ENCODE peak calls at places on chromosomes 4 and X, in seven cellular contexts. One of them, this sample, is unnamed.

GRCh38 chrX:26783512-26784225 is 567.7 kb downstream of the MAGEB5 start:
- DNase-seq in H9: peak
- DNase-seq in IMR-90: peak
- DNase-seq in mesendoderm: peak
- DNase-seq in mesenchymal stem cell: peak
- DNase-seq in neuronal stem cell: peak
- DNase-seq in trophoblast cell: no peak
- DNase-seq in this sample: peak

GRCh38 chrX:108704839-108705238 is 31.5 kb downstream of the IRS4 start:
- DNase-seq in H9: no peak
- DNase-seq in IMR-90: no peak
- DNase-seq in mesendoderm: no peak
- DNase-seq in mesenchymal stem cell: no peak
- DNase-seq in neuronal stem cell: no peak
- DNase-seq in trophoblast cell: no peak
- DNase-seq in this sample: no peak

GRCh38 chrX:146109362-146109761 is 291.7 kb downstream of the SLITRK2 start:
- DNase-seq in H9: no peak
- DNase-seq in IMR-90: no peak
- DNase-seq in mesendoderm: no peak
- DNase-seq in mesenchymal stem cell: no peak
- DNase-seq in neuronal stem cell: no peak
- DNase-seq in trophoblast cell: no peak
- DNase-seq in this sample: no peak

GRCh38 chr4:82780398-82781231 is 18.0 kb downstream of the SCD5 start:
- DNase-seq in H9: peak
- DNase-seq in IMR-90: peak
- DNase-seq in mesendoderm: no peak
- DNase-seq in mesenchymal stem cell: peak
- DNase-seq in neuronal stem cell: no peak
- DNase-seq in trophoblast cell: no peak
- DNase-seq in this sample: no peak

GRCh38 chr4:170134821-170135220 is 45.1 kb upstream of the AADAT start:
- DNase-seq in H9: no peak
- DNase-seq in IMR-90: no peak
- DNase-seq in mesendoderm: no peak
- DNase-seq in mesenchymal stem cell: no peak
- DNase-seq in neuronal stem cell: no peak
- DNase-seq in trophoblast cell: no peak
- DNase-seq in this sample: no peak

GRCh38 chr4:929096-929765 is 2.9 kb downstream of the GAK start:
- DNase-seq in H9: no peak
- DNase-seq in IMR-90: no peak
- DNase-seq in mesendoderm: no peak
- DNase-seq in mesenchymal stem cell: no peak
- DNase-seq in neuronal stem cell: no peak
- DNase-seq in trophoblast cell: no peak
- DNase-seq in this sample: no peak

GRCh38 chrX:13428055-13428786 is 108.4 kb upstream of the ATXN3L start:
- DNase-seq in H9: peak
- DNase-seq in IMR-90: peak
- DNase-seq in mesendoderm: peak
- DNase-seq in mesenchymal stem cell: peak
- DNase-seq in neuronal stem cell: no peak
- DNase-seq in trophoblast cell: no peak
- DNase-seq in this sample: no peak

GRCh38 chr4:131370846-131371245 is 1778.2 kb upstream of the PCDH10 start:
- DNase-seq in H9: no peak
- DNase-seq in IMR-90: no peak
- DNase-seq in mesendoderm: no peak
- DNase-seq in mesenchymal stem cell: no peak
- DNase-seq in neuronal stem cell: no peak
- DNase-seq in trophoblast cell: no peak
- DNase-seq in this sample: no peak

GRCh38 chrX:137194164-137194563 is 160.4 kb upstream of the GPR101 start:
- DNase-seq in H9: peak
- DNase-seq in IMR-90: peak
- DNase-seq in mesendoderm: peak
- DNase-seq in mesenchymal stem cell: no peak
- DNase-seq in neuronal stem cell: peak
- DNase-seq in trophoblast cell: peak
- DNase-seq in this sample: peak

GRCh38 chr4:6742989-6743388 is 27.0 kb downstream of the BLOC1S4 start:
- DNase-seq in H9: no peak
- DNase-seq in IMR-90: no peak
- DNase-seq in mesendoderm: no peak
- DNase-seq in mesenchymal stem cell: no peak
- DNase-seq in neuronal stem cell: no peak
- DNase-seq in trophoblast cell: no peak
- DNase-seq in this sample: no peak

GRCh38 chrX:138775501-138775900 is 64.0 kb upstream of the FGF13 start:
- DNase-seq in H9: no peak
- DNase-seq in IMR-90: peak
- DNase-seq in mesendoderm: peak
- DNase-seq in mesenchymal stem cell: peak
- DNase-seq in neuronal stem cell: no peak
- DNase-seq in trophoblast cell: no peak
- DNase-seq in this sample: no peak

GRCh38 chr4:177214935-177215334 is 94.7 kb upstream of the NEIL3 start:
- DNase-seq in H9: no peak
- DNase-seq in IMR-90: peak
- DNase-seq in mesendoderm: no peak
- DNase-seq in mesenchymal stem cell: no peak
- DNase-seq in neuronal stem cell: no peak
- DNase-seq in trophoblast cell: no peak
- DNase-seq in this sample: no peak

GRCh38 chr4:189660737-189661330 is 279.8 kb upstream of the FRG1 start:
- DNase-seq in H9: no peak
- DNase-seq in IMR-90: no peak
- DNase-seq in mesendoderm: no peak
- DNase-seq in mesenchymal stem cell: peak
- DNase-seq in neuronal stem cell: no peak
- DNase-seq in trophoblast cell: no peak
- DNase-seq in this sample: no peak

GRCh38 chr4:60562353-60562752 is 637.8 kb upstream of the ADGRL3 start:
- DNase-seq in H9: no peak
- DNase-seq in IMR-90: no peak
- DNase-seq in mesendoderm: peak
- DNase-seq in mesenchymal stem cell: no peak
- DNase-seq in neuronal stem cell: no peak
- DNase-seq in trophoblast cell: no peak
- DNase-seq in this sample: no peak

GRCh38 chr4:7032591-7032990 is 10.6 kb upstream of the TADA2B start:
- DNase-seq in H9: no peak
- DNase-seq in IMR-90: no peak
- DNase-seq in mesendoderm: no peak
- DNase-seq in mesenchymal stem cell: peak
- DNase-seq in neuronal stem cell: no peak
- DNase-seq in trophoblast cell: no peak
- DNase-seq in this sample: no peak

GRCh38 chr4:119526786-119527550 is 101.6 kb downstream of the PDE5A start:
- DNase-seq in H9: no peak
- DNase-seq in IMR-90: peak
- DNase-seq in mesendoderm: no peak
- DNase-seq in mesenchymal stem cell: peak
- DNase-seq in neuronal stem cell: no peak
- DNase-seq in trophoblast cell: no peak
- DNase-seq in this sample: no peak

GRCh38 chr4:147335183-147335582 is 145.7 kb upstream of the EDNRA start:
- DNase-seq in H9: no peak
- DNase-seq in IMR-90: no peak
- DNase-seq in mesendoderm: no peak
- DNase-seq in mesenchymal stem cell: no peak
- DNase-seq in neuronal stem cell: no peak
- DNase-seq in trophoblast cell: no peak
- DNase-seq in this sample: no peak

GRCh38 chrX:111854778-111855490 is 21.0 kb upstream of the TRPC5OS start:
- DNase-seq in H9: peak
- DNase-seq in IMR-90: peak
- DNase-seq in mesendoderm: peak
- DNase-seq in mesenchymal stem cell: peak
- DNase-seq in neuronal stem cell: no peak
- DNase-seq in trophoblast cell: no peak
- DNase-seq in this sample: no peak

GRCh38 chr4:155639674-155640529 is 26.7 kb upstream of the GUCY1A1 start:
- DNase-seq in H9: no peak
- DNase-seq in IMR-90: no peak
- DNase-seq in mesendoderm: no peak
- DNase-seq in mesenchymal stem cell: peak
- DNase-seq in neuronal stem cell: no peak
- DNase-seq in trophoblast cell: no peak
- DNase-seq in this sample: no peak

GRCh38 chr4:97987019-97987648 is 156.1 kb downstream of the STPG2 start:
- DNase-seq in H9: no peak
- DNase-seq in IMR-90: no peak
- DNase-seq in mesendoderm: peak
- DNase-seq in mesenchymal stem cell: peak
- DNase-seq in neuronal stem cell: no peak
- DNase-seq in trophoblast cell: no peak
- DNase-seq in this sample: no peak

GRCh38 chr4:94504545-94504944 is 52.8 kb downstream of the PDLIM5 start:
- DNase-seq in H9: no peak
- DNase-seq in IMR-90: peak
- DNase-seq in mesendoderm: no peak
- DNase-seq in mesenchymal stem cell: peak
- DNase-seq in neuronal stem cell: no peak
- DNase-seq in trophoblast cell: no peak
- DNase-seq in this sample: no peak

GRCh38 chrX:19794690-19795089 is 92.7 kb downstream of the SH3KBP1 start:
- DNase-seq in H9: no peak
- DNase-seq in IMR-90: no peak
- DNase-seq in mesendoderm: no peak
- DNase-seq in mesenchymal stem cell: no peak
- DNase-seq in neuronal stem cell: no peak
- DNase-seq in trophoblast cell: no peak
- DNase-seq in this sample: no peak
- H2BK120ac ChIP-seq in H9: no peak
- H2BK120ac ChIP-seq in IMR-90: no peak
- H2BK120ac ChIP-seq in mesendoderm: no peak
- H2BK120ac ChIP-seq in mesenchymal stem cell: no peak
- H2BK120ac ChIP-seq in neuronal stem cell: no peak
- H2BK120ac ChIP-seq in trophoblast cell: no peak
- H2BK120ac ChIP-seq in this sample: no peak

GRCh38 chr4:106194801-106195200 is 121.2 kb downstream of the TBCK start:
- DNase-seq in H9: no peak
- DNase-seq in IMR-90: peak
- DNase-seq in mesendoderm: no peak
- DNase-seq in mesenchymal stem cell: peak
- DNase-seq in neuronal stem cell: no peak
- DNase-seq in trophoblast cell: no peak
- DNase-seq in this sample: no peak

GRCh38 chr4:106201373-106201772 is 114.6 kb downstream of the TBCK start:
- DNase-seq in H9: no peak
- DNase-seq in IMR-90: peak
- DNase-seq in mesendoderm: peak
- DNase-seq in mesenchymal stem cell: peak
- DNase-seq in neuronal stem cell: no peak
- DNase-seq in trophoblast cell: no peak
- DNase-seq in this sample: no peak

GRCh38 chr4:106195435-106195950 is 120.5 kb downstream of the TBCK start:
- DNase-seq in H9: no peak
- DNase-seq in IMR-90: no peak
- DNase-seq in mesendoderm: peak
- DNase-seq in mesenchymal stem cell: no peak
- DNase-seq in neuronal stem cell: no peak
- DNase-seq in trophoblast cell: no peak
- DNase-seq in this sample: no peak
- H2BK120ac ChIP-seq in H9: no peak
- H2BK120ac ChIP-seq in IMR-90: no peak
- H2BK120ac ChIP-seq in mesendoderm: no peak
- H2BK120ac ChIP-seq in mesenchymal stem cell: no peak
- H2BK120ac ChIP-seq in neuronal stem cell: no peak
- H2BK120ac ChIP-seq in trophoblast cell: no peak
- H2BK120ac ChIP-seq in this sample: no peak

GRCh38 chr4:134708616-134709015 is 507.0 kb upstream of the PABPC4L start:
- DNase-seq in H9: no peak
- DNase-seq in IMR-90: no peak
- DNase-seq in mesendoderm: no peak
- DNase-seq in mesenchymal stem cell: no peak
- DNase-seq in neuronal stem cell: no peak
- DNase-seq in trophoblast cell: no peak
- DNase-seq in this sample: no peak
- H2BK120ac ChIP-seq in H9: no peak
- H2BK120ac ChIP-seq in IMR-90: no peak
- H2BK120ac ChIP-seq in mesendoderm: no peak
- H2BK120ac ChIP-seq in mesenchymal stem cell: no peak
- H2BK120ac ChIP-seq in neuronal stem cell: no peak
- H2BK120ac ChIP-seq in trophoblast cell: no peak
- H2BK120ac ChIP-seq in this sample: no peak

GRCh38 chr4:41181037-41181436 is 33.3 kb downstream of the APBB2 start:
- DNase-seq in H9: no peak
- DNase-seq in IMR-90: no peak
- DNase-seq in mesendoderm: no peak
- DNase-seq in mesenchymal stem cell: no peak
- DNase-seq in neuronal stem cell: no peak
- DNase-seq in trophoblast cell: no peak
- DNase-seq in this sample: no peak

GRCh38 chr4:41184009-41184408 is 30.3 kb downstream of the APBB2 start:
- DNase-seq in H9: no peak
- DNase-seq in IMR-90: no peak
- DNase-seq in mesendoderm: no peak
- DNase-seq in mesenchymal stem cell: no peak
- DNase-seq in neuronal stem cell: no peak
- DNase-seq in trophoblast cell: no peak
- DNase-seq in this sample: no peak

GRCh38 chr4:41185614-41186609 is 28.4 kb downstream of the APBB2 start:
- DNase-seq in H9: no peak
- DNase-seq in IMR-90: peak
- DNase-seq in mesendoderm: no peak
- DNase-seq in mesenchymal stem cell: no peak
- DNase-seq in neuronal stem cell: no peak
- DNase-seq in trophoblast cell: peak
- DNase-seq in this sample: no peak

GRCh38 chr4:41179086-41179374 is 35.3 kb downstream of the APBB2 start:
- DNase-seq in H9: no peak
- DNase-seq in IMR-90: no peak
- DNase-seq in mesendoderm: no peak
- DNase-seq in mesenchymal stem cell: no peak
- DNase-seq in neuronal stem cell: no peak
- DNase-seq in trophoblast cell: no peak
- DNase-seq in this sample: no peak

GRCh38 chr4:41183021-41183553 is 31.3 kb downstream of the APBB2 start:
- DNase-seq in H9: no peak
- DNase-seq in IMR-90: no peak
- DNase-seq in mesendoderm: no peak
- DNase-seq in mesenchymal stem cell: no peak
- DNase-seq in neuronal stem cell: no peak
- DNase-seq in trophoblast cell: no peak
- DNase-seq in this sample: no peak
- H2BK120ac ChIP-seq in H9: no peak
- H2BK120ac ChIP-seq in IMR-90: no peak
- H2BK120ac ChIP-seq in mesendoderm: no peak
- H2BK120ac ChIP-seq in mesenchymal stem cell: no peak
- H2BK120ac ChIP-seq in neuronal stem cell: no peak
- H2BK120ac ChIP-seq in trophoblast cell: no peak
- H2BK120ac ChIP-seq in this sample: no peak

DNA sequence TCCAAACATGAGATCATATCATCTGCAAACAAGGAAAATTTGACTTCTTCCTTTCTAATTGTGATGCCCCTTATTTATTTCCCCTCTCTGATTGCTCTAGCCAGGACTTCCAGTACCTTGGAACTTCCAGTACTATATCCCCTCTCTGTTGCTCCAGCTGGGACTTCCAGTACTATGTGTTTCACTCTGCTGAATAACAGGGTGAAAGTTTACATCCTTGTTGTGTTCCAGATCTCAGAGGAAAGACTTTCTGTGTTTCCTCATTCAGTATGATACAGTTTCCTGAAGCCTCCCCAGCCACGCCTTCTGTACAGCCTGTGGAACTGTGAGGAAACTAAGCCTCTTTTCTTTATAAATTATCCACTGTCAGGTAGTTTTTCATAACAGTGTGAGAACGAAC is 381.3 kb upstream of the FAM47C start:
- DNase-seq in H9: no peak
- DNase-seq in IMR-90: no peak
- DNase-seq in mesendoderm: no peak
- DNase-seq in mesenchymal stem cell: no peak
- DNase-seq in neuronal stem cell: no peak
- DNase-seq in trophoblast cell: no peak
- DNase-seq in this sample: no peak
- H2BK120ac ChIP-seq in H9: no peak
- H2BK120ac ChIP-seq in IMR-90: no peak
- H2BK120ac ChIP-seq in mesendoderm: no peak
- H2BK120ac ChIP-seq in mesenchymal stem cell: no peak
- H2BK120ac ChIP-seq in neuronal stem cell: no peak
- H2BK120ac ChIP-seq in trophoblast cell: no peak
- H2BK120ac ChIP-seq in this sample: no peak

This sample was measured in H1.